ENCODE peak calls at places on chromosomes 5 and 9, in five cellular contexts. Z is K562, O is SK-N-SH, F is H1, T is HCT116. P is an unnamed sample.

GRCh38 chr5:179793470-179794139 is at the start of gene LTC4S:
- DNase-seq in F (no peak), O (no peak), T (no peak), Z (no peak), P (no peak)

GRCh38 chr9:135070198-135070951 is 17.1 kb upstream of the OLFM1 start:
- DNase-seq in O (peak; percentile 66), F (no peak), Z (no peak), T (no peak), P (no peak)

GRCh38 chr5:115657883-115658233 is 32.0 kb upstream of the TMED7 start:
- DNase-seq in F (no peak), O (no peak), Z (no peak), T (peak; percentile 22), P (no peak)

GRCh38 chr5:75536147-75536546 is 24.5 kb downstream of the POLK start:
- DNase-seq in T (no peak), O (peak; percentile 3), F (no peak), Z (no peak), P (no peak)

GRCh38 chr5:158385982-158386381 is 527.0 kb upstream of the CLINT1 start:
- DNase-seq in O (no peak), Z (no peak), F (no peak), T (no peak), P (no peak)

GRCh38 chr5:38853753-38854470 is 8.1 kb downstream of the OSMR start:
- DNase-seq in T (peak; percentile 51), Z (no peak), O (no peak), F (no peak), P (no peak)

GRCh38 chr9:89601856-89602562 is 2.8 kb upstream of the GADD45G start:
- DNase-seq in T (no peak), O (no peak), Z (no peak), F (peak; percentile 36), P (no peak)

GRCh38 chr9:129104051-129104450 is 6.5 kb downstream of the CRAT start:
- DNase-seq in F (no peak), T (no peak), Z (no peak), O (no peak), P (no peak)

GRCh38 chr9:81512641-81513040 is 176.7 kb downstream of the TLE1 start:
- DNase-seq in O (no peak), F (no peak), Z (no peak), T (no peak), P (no peak)

GRCh38 chr5:164868761-164869160 is 1363.3 kb downstream of the MAT2B start:
- DNase-seq in T (no peak), F (no peak), O (no peak), Z (no peak), P (no peak)

GRCh38 chr5:108743344-108743743 is 4.4 kb upstream of the FER start:
- DNase-seq in F (no peak), T (no peak), Z (no peak), O (no peak), P (no peak)

GRCh38 chr9:95815153-95815552 is 60.3 kb upstream of the ERCC6L2 start:
- DNase-seq in O (no peak), T (no peak), F (no peak), Z (peak; percentile 50), P (no peak)

GRCh38 chr9:86175223-86175622 is 75.9 kb upstream of the GOLM1 start:
- DNase-seq in O (no peak), Z (no peak), T (no peak), F (no peak), P (no peak)

GRCh38 chr5:12780536-12780935 is 876.3 kb upstream of the CTNND2 start:
- DNase-seq in Z (no peak), T (no peak), F (no peak), O (no peak), P (no peak)

GRCh38 chr9:127915801-127916664 is 808 bp downstream of the ST6GALNAC4 start:
- DNase-seq in O (no peak), Z (peak; percentile 26), F (no peak), T (no peak), P (no peak)

GRCh38 chr9:752201-752600 is 89.3 kb upstream of the DMRT1 start:
- DNase-seq in O (no peak), T (no peak), F (no peak), Z (no peak), P (no peak)
- H3K9ac ChIP-seq in O (peak overlapping the region; percentile 55), T (no peak overlapping the region), F (no peak overlapping the region), Z (no peak overlapping the region), P (no peak overlapping the region)

GRCh38 chr5:126477281-126477680 is 54.1 kb downstream of the GRAMD2B start:
- DNase-seq in O (no peak), F (no peak), T (no peak), Z (no peak), P (no peak)
- TF ChIP-seq YY1 in O (no peak), F (no peak), T (no peak), Z (no peak), P (no peak)

DNA sequence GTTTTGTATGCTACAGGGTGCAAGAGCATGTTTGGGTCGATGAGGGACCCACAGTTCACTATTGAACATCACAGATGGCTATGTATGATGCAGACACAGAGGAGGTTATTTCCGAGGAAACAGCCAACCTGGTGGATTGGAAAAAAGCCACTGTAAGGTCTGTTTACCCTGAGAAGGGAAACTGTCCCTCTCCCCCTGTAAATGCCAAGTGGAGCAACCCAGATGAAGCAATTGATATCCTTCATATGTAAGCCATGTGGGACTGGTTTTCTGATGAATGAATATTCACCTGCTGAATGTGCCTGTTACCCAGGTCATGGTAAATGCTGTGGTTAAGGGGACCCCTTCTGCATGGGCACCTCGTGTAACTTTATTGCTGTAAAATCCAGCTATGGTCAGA is 14.8 kb upstream of the CTSV start:
- DNase-seq in T (no peak), F (no peak), Z (no peak), O (no peak), P (no peak)
- H3K9ac ChIP-seq in T (no peak overlapping the region), F (no peak overlapping the region), Z (no peak overlapping the region), O (no peak overlapping the region), P (no peak overlapping the region)

GRCh38 chr9:92147030-92147853 is 32.0 kb upstream of the SPTLC1 start:
- DNase-seq in F (no peak), O (no peak), Z (peak; percentile 86), T (peak; percentile 54), P (no peak)

GRCh38 chr9:92146610-92147009 is 31.4 kb upstream of the SPTLC1 start:
- DNase-seq in T (no peak), O (no peak), F (no peak), Z (no peak), P (no peak)

GRCh38 chr9:92151691-92152393 is 36.6 kb upstream of the SPTLC1 start:
- DNase-seq in O (peak; percentile 74), T (no peak), Z (no peak), F (no peak), P (no peak)

GRCh38 chr9:92142329-92142728 is 27.1 kb upstream of the SPTLC1 start:
- DNase-seq in O (no peak), Z (no peak), F (no peak), T (no peak), P (no peak)

GRCh38 chr9:92147854-92148184 is 32.6 kb upstream of the SPTLC1 start:
- DNase-seq in Z (no peak), O (no peak), F (no peak), T (no peak), P (no peak)
- TF ChIP-seq YY1 in Z (no peak), O (no peak), F (no peak), T (no peak), P (no peak)

GRCh38 chr9:98942906-98943681 is 613 bp upstream of the COL15A1 start:
- DNase-seq in Z (no peak), F (no peak), O (peak; percentile 17), T (no peak), P (no peak)
- H3K9ac ChIP-seq in Z (no peak overlapping the region), F (no peak overlapping the region), O (no peak overlapping the region), T (no peak overlapping the region), P (peak overlapping the region; percentile 70)

DNA sequence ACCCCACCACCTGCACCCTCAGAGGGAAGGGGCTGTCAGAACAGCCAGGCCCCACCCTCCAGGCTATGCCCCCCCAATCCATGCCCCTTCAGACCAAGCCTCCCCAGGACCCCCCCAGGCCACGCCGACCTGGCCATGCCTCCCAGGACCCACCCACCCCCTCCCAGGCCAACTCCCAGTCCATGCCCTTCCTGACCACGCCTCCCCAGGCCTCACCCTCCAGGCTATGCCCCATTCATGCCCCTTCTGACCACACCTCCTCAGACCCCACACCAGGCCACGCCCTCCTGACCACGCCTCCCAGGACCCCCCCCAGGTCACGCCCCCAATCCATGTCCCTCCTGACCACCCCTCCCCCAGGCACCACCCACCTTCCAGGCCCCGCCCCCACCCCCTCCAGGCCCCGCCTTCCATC is 27.6 kb downstream of the TPPP start:
- DNase-seq in T (no peak), F (no peak), Z (peak; percentile 34), O (peak; percentile 85), P (no peak)
- TF ChIP-seq YY1 in T (no peak), F (no peak), Z (no peak), O (no peak), P (no peak)

GRCh38 chr5:151483647-151484046 is 36.2 kb downstream of the SLC36A1 start:
- DNase-seq in Z (no peak), O (peak; percentile 29), T (no peak), F (no peak), P (no peak)

GRCh38 chr5:151477106-151477505 is 29.7 kb downstream of the SLC36A1 start:
- DNase-seq in F (no peak), T (no peak), Z (no peak), O (no peak), P (no peak)

GRCh38 chr5:151480384-151480783 is 33.0 kb downstream of the SLC36A1 start:
- DNase-seq in F (no peak), O (no peak), T (no peak), Z (no peak), P (no peak)

GRCh38 chr5:151483176-151483575 is 35.8 kb downstream of the SLC36A1 start:
- DNase-seq in T (no peak), F (no peak), O (no peak), Z (no peak), P (no peak)

GRCh38 chr5:151480859-151481258 is 33.5 kb downstream of the SLC36A1 start:
- DNase-seq in F (no peak), O (peak; percentile 19), Z (no peak), T (no peak), P (no peak)
- H3K9ac ChIP-seq in F (no peak overlapping the region), O (no peak overlapping the region), Z (no peak overlapping the region), T (no peak overlapping the region), P (no peak overlapping the region)

GRCh38 chr5:133723651-133724366 is 111.5 kb upstream of the FSTL4 start:
- DNase-seq in Z (no peak), T (no peak), F (no peak), O (no peak), P (no peak)
- TF ChIP-seq YY1 in Z (no peak), T (no peak), F (no peak), O (no peak), P (no peak)

DNA sequence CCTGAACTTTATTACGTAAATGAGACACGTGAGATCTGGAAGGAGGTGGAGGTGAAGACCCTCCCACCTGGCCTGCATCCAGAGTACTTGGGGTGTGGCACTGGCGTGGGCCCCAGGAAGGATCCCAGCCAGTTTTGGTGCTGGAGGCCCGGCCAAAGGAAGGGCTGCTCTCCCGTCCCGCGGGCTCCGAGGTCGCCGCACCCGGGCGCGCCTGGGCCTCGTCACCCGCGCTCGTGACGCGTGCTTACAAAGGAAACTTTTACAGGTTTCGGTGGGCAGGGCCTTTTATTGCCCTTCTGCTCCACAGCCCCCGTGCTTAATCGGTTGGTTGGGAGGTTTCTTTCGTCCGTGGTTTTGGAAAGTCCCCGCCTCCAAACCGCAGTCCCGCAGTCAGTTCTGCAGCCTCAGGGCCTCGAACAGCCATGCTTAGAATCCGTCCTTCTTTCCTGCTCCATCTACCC is 29.2 kb downstream of the CDKN2A start:
- DNase-seq in F (no peak), O (no peak), Z (no peak), T (no peak), P (no peak)
- H3K9ac ChIP-seq in F (no peak overlapping the region), O (no peak overlapping the region), Z (no peak overlapping the region), T (no peak overlapping the region), P (peak overlapping the region; percentile 71)

P was measured in NT2/D1.